ENCODE peak calls at places on chromosomes 7 and 10, in ten cellular contexts. G is COLO829; X is naive thymus-derived CD8-positive, alpha-beta T cell; U is CD8-positive, alpha-beta memory T cell; Y is DMS153; L is DMS 273 treated with DMSO at 0.1 percent for 48 hours; S is glutamatergic neuron; J is endothelial cell; Z is astrocyte of the spinal cord; A is ACHN. E is an unnamed sample.

GRCh38 chr10:35781643-35782035 is 139.5 kb upstream of the FZD8 start:
- DNase-seq in G (no peak), X (no peak), U (no peak), Y (no peak), L (no peak), S (no peak), J (peak), Z (no peak), A (no peak), E (peak)

GRCh38 chr10:92530421-92530820 is 43.5 kb downstream of the IDE start:
- DNase-seq in G (no peak), X (no peak), U (no peak), Y (no peak), L (no peak), S (no peak), J (no peak), Z (no peak), A (no peak), E (no peak)

GRCh38 chr7:70091362-70091761 is 493.1 kb downstream of the AUTS2 start:
- DNase-seq in G (no peak), X (no peak), U (no peak), Y (no peak), L (no peak), S (no peak), J (no peak), Z (no peak), A (no peak), E (peak)

GRCh38 chr7:93327006-93327633 is 95.0 kb downstream of the VPS50 start:
- DNase-seq in G (peak), X (no peak), U (no peak), Y (no peak), L (no peak), S (no peak), J (no peak), Z (peak), A (peak), E (peak)

GRCh38 chr10:12212454-12212853 is 16.5 kb downstream of the CDC123 start:
- DNase-seq in G (no peak), X (no peak), U (no peak), Y (no peak), L (no peak), S (no peak), J (no peak), Z (no peak), A (no peak), E (no peak)

GRCh38 chr10:126242352-126243260 is 145.7 kb downstream of the ADAM12 start:
- DNase-seq in G (no peak), X (no peak), U (no peak), Y (peak), L (no peak), S (peak), J (no peak), Z (peak), A (no peak), E (peak)

GRCh38 chr7:18198868-18199267 is 171.2 kb upstream of the PRPS1L1 start:
- DNase-seq in G (no peak), X (no peak), U (no peak), Y (no peak), L (no peak), S (no peak), J (no peak), Z (no peak), A (no peak), E (no peak)

GRCh38 chr10:114647545-114648138 is 10.4 kb downstream of the ABLIM1 start:
- DNase-seq in G (no peak), X (no peak), U (no peak), Y (no peak), L (no peak), S (no peak), J (no peak), Z (no peak), A (no peak), E (no peak)

GRCh38 chr10:103833731-103834365 is 21.5 kb downstream of the SH3PXD2A start:
- DNase-seq in G (peak), X (no peak), U (no peak), Y (peak), L (no peak), S (peak), J (peak), Z (peak), A (no peak), E (no peak)

GRCh38 chr7:55366461-55367138 is 1.5 kb downstream of the LANCL2 start:
- DNase-seq in G (no peak), X (peak), U (no peak), Y (no peak), L (no peak), S (no peak), J (peak), Z (peak), A (peak), E (peak)

GRCh38 chr10:58781873-58782488 is 269.3 kb downstream of the BICC1 start:
- DNase-seq in G (peak), X (peak), U (peak), Y (peak), L (no peak), S (no peak), J (peak), Z (peak), A (peak), E (no peak)

GRCh38 chr10:77419056-77419455 is 218.6 kb downstream of the KCNMA1 start:
- DNase-seq in G (no peak), X (no peak), U (no peak), Y (no peak), L (no peak), S (no peak), J (no peak), Z (no peak), A (no peak), E (no peak)

GRCh38 chr7:51244053-51244452 is 72.6 kb downstream of the COBL start:
- DNase-seq in G (no peak), X (no peak), U (no peak), Y (no peak), L (no peak), S (no peak), J (no peak), Z (no peak), A (no peak), E (no peak)

GRCh38 chr7:36244429-36244828 is 91.4 kb downstream of the EEPD1 start:
- DNase-seq in G (no peak), X (no peak), U (no peak), Y (no peak), L (no peak), S (no peak), J (no peak), Z (no peak), A (no peak), E (no peak)